ENCODE peak calls at places on chromosomes 13 and 19, in seven cellular contexts. X, U, D, Z, A, G and Q are unnamed samples.

GRCh38 chr19:329876-330275 is 14.7 kb downstream of the MIER2 start:
- DNase-seq in X (no peak), U (no peak), D (no peak), Z (no peak), A (no peak), G (no peak), Q (no peak)

GRCh38 chr19:14089662-14090508 is 666 bp downstream of the SAMD1 start:
- DNase-seq in X (peak), U (no peak), D (no peak), Z (no peak), A (peak), G (peak), Q (no peak)

GRCh38 chr13:20387441-20387971 is 138.2 kb downstream of the CRYL1 start:
- DNase-seq in X (no peak), U (no peak), D (no peak), Z (no peak), A (no peak), G (peak), Q (no peak)

GRCh38 chr19:35596366-35596999 is 10.5 kb downstream of the PMIS2 start:
- DNase-seq in X (peak), U (no peak), D (no peak), Z (no peak), A (no peak), G (no peak), Q (no peak)

GRCh38 chr19:45773384-45773783 is 4.3 kb upstream of the SIX5 start:
- DNase-seq in X (no peak), U (no peak), D (no peak), Z (no peak), A (no peak), G (no peak), Q (no peak)

GRCh38 chr13:44050450-44051063 is 170.9 kb downstream of the LACC1 start:
- DNase-seq in X (no peak), U (no peak), D (no peak), Z (no peak), A (no peak), G (peak), Q (no peak)

GRCh38 chr13:42369071-42369795 is 97.3 kb downstream of the AKAP11 start:
- DNase-seq in X (peak), U (no peak), D (no peak), Z (no peak), A (no peak), G (no peak), Q (no peak)

GRCh38 chr13:34421849-34422475 is 520.1 kb upstream of the NBEA start:
- DNase-seq in X (no peak), U (no peak), D (no peak), Z (no peak), A (no peak), G (no peak), Q (peak)

GRCh38 chr13:96011291-96011875 is 41.8 kb downstream of the UGGT2 start:
- DNase-seq in X (no peak), U (no peak), D (no peak), Z (no peak), A (no peak), G (peak), Q (no peak)

GRCh38 chr19:4678881-4679379 is 8.8 kb upstream of the MYDGF start:
- DNase-seq in X (no peak), U (no peak), D (no peak), Z (no peak), A (no peak), G (no peak), Q (no peak)

GRCh38 chr13:68719815-68720214 is 1387.8 kb upstream of the ATXN8OS start:
- DNase-seq in X (no peak), U (no peak), D (no peak), Z (no peak), A (no peak), G (no peak), Q (no peak)

GRCh38 chr13:45765464-45765863 is 63.3 kb downstream of the CBY2 start:
- DNase-seq in X (no peak), U (no peak), D (no peak), Z (no peak), A (no peak), G (peak), Q (no peak)

GRCh38 chr13:66665991-66666390 is 564.1 kb downstream of the PCDH9 start:
- DNase-seq in X (no peak), U (no peak), D (no peak), Z (no peak), A (no peak), G (peak), Q (peak)

GRCh38 chr13:80704369-80704768 is 363.4 kb upstream of the SPRY2 start:
- DNase-seq in X (no peak), U (no peak), D (no peak), Z (no peak), A (no peak), G (no peak), Q (no peak)

GRCh38 chr13:80798576-80799133 is 457.7 kb upstream of the SPRY2 start:
- DNase-seq in X (no peak), U (no peak), D (no peak), Z (no peak), A (no peak), G (no peak), Q (no peak)

GRCh38 chr19:6730153-6730804 is 7.1 kb downstream of the GPR108 start:
- DNase-seq in X (no peak), U (peak), D (peak), Z (no peak), A (no peak), G (no peak), Q (no peak)

GRCh38 chr19:4556574-4557185 is 2.8 kb downstream of the SEMA6B start:
- DNase-seq in X (no peak), U (no peak), D (no peak), Z (no peak), A (no peak), G (no peak), Q (no peak)

GRCh38 chr19:34633806-34634205 is 43.2 kb downstream of the SCGB2B2 start:
- DNase-seq in X (no peak), U (no peak), D (no peak), Z (no peak), A (no peak), G (no peak), Q (no peak)

GRCh38 chr19:11486661-11487503 is 6.0 kb upstream of the ELAVL3 start:
- DNase-seq in X (no peak), U (no peak), D (no peak), Z (no peak), A (no peak), G (no peak), Q (no peak)

GRCh38 chr13:96018135-96018534 is 35.1 kb downstream of the UGGT2 start:
- DNase-seq in X (no peak), U (no peak), D (no peak), Z (no peak), A (no peak), G (no peak), Q (no peak)

GRCh38 chr13:66461021-66461420 is 769.1 kb downstream of the PCDH9 start:
- DNase-seq in X (no peak), U (no peak), D (no peak), Z (no peak), A (no peak), G (peak), Q (no peak)

GRCh38 chr13:49444517-49445395 is 682 bp downstream of the SETDB2 start:
- DNase-seq in X (peak), U (peak), D (no peak), Z (no peak), A (peak), G (peak), Q (no peak)

GRCh38 chr13:109715902-109716301 is 70.5 kb downstream of the IRS2 start:
- DNase-seq in X (no peak), U (peak), D (peak), Z (no peak), A (peak), G (peak), Q (no peak)

GRCh38 chr19:51020988-51021651 is 1.6 kb upstream of the KLK10 start:
- DNase-seq in X (no peak), U (no peak), D (no peak), Z (no peak), A (no peak), G (peak), Q (no peak)

GRCh38 chr19:46426506-46427162 is 2.1 kb downstream of the PNMA8C start:
- DNase-seq in X (no peak), U (peak), D (no peak), Z (no peak), A (peak), G (peak), Q (no peak)

GRCh38 chr13:77333521-77334083 is 6.7 kb upstream of the MYCBP2 start:
- DNase-seq in X (no peak), U (no peak), D (no peak), Z (no peak), A (no peak), G (no peak), Q (no peak)

GRCh38 chr19:22832031-22832762 is at the start of gene ZNF723:
- DNase-seq in X (no peak), U (no peak), D (no peak), Z (no peak), A (no peak), G (no peak), Q (no peak)

GRCh38 chr19:6564393-6564792 is 26.6 kb downstream of the CD70 start:
- DNase-seq in X (no peak), U (no peak), D (no peak), Z (no peak), A (no peak), G (no peak), Q (no peak)

DNA sequence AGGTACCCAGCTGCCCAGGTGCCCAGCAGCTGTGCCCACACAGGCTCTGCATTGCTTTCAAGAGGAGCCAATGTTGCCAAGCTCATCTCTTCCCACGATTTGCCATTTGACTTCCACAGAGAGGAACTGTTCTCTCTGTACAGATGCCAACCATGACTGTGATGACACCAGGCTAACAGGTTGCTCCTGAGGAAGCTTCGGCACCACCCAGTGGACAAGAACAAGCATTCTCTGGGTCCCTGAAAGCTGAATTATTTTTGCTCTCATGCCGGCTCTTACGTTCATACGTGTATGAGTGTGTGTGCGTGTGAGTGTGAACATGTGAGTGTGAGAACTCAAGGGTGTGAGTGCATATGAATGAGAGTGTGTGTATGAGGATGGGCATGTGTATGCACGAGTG is 535.2 kb downstream of the LIG4 start:
- DNase-seq in X (no peak), U (no peak), D (no peak), Z (no peak), A (no peak), G (peak), Q (no peak)
- TF ChIP-seq CTCF in X (no peak), U (no peak), D (no peak), Z (no peak), A (no peak), G (no peak), Q (no peak)

GRCh38 chr13:112978561-112979405 is 9.8 kb downstream of the MCF2L start:
- DNase-seq in X (no peak), U (no peak), D (no peak), Z (no peak), A (no peak), G (no peak), Q (no peak)

GRCh38 chr13:112977525-112977924 is 8.5 kb downstream of the MCF2L start:
- DNase-seq in X (no peak), U (no peak), D (no peak), Z (no peak), A (no peak), G (no peak), Q (no peak)

GRCh38 chr13:112980441-112980840 is 11.4 kb downstream of the MCF2L start:
- DNase-seq in X (no peak), U (no peak), D (no peak), Z (no peak), A (no peak), G (no peak), Q (no peak)

GRCh38 chr13:112981361-112981905 is 12.4 kb downstream of the MCF2L start:
- DNase-seq in X (no peak), U (no peak), D (no peak), Z (no peak), A (no peak), G (no peak), Q (no peak)

DNA sequence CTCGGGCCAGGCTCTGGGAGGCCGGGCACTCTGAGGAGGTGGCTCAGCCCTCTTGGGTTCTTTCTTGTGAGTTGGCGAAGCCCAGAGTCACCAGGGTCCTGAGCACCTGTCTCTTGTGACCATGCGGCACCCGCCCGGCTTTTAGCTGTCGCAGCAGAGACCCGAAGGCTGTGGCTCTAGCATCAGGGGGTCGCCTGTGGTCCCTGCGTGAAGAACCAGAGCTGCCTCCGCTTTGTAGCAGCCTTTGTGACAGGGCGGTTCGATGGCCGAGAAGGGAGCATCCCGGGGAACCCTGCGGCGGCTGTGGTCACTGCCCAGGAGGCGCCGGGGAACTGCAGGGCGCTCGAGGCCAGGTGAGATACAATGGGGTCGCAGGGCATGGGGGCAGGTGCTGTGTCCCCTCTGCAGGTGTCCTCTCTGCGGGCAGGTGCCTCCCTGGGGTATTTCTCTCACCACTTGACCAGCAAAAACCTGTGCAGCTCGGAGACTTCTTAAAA is 10.4 kb downstream of the MCF2L start:
- DNase-seq in X (no peak), U (no peak), D (no peak), Z (no peak), A (no peak), G (no peak), Q (no peak)
- H3K4me3 ChIP-seq in X (no peak), U (peak), D (peak), Z (peak), A (peak), G (no peak), Q (peak)

DNA sequence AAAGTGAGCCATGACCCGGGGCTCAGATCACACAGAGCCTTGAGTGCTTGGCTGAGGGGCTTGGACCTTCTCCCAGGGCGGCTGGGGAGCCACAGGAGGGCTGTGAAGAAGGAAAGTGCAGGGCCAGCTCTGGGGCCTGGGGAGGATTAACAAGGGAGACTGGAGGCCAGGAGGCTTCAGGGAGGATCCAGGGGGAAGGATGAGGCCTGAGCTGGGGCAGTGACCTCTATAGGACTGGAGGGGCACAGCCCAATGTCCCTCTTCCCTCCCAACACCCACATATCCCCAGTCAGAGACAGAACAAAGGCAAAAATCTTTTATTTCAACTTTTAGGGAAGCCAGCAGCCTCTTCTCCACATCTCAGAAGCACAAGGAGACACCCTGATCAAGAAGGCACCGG is 4.7 kb upstream of the SLC17A7 start:
- DNase-seq in X (no peak), U (no peak), D (no peak), Z (no peak), A (no peak), G (no peak), Q (no peak)
- TF ChIP-seq CTCF in X (no peak), U (no peak), D (no peak), Z (no peak), A (no peak), G (no peak), Q (no peak)

GRCh38 chr13:99498304-99499161 is 2.7 kb upstream of the TM9SF2 start:
- DNase-seq in X (peak), U (peak), D (peak), Z (peak), A (peak), G (peak), Q (peak)

GRCh38 chr13:99500839-99501134 is 485 bp upstream of the TM9SF2 start:
- DNase-seq in X (no peak), U (no peak), D (no peak), Z (no peak), A (no peak), G (no peak), Q (no peak)

GRCh38 chr13:99501135-99501951 is at the start of gene TM9SF2:
- DNase-seq in X (peak), U (peak), D (peak), Z (peak), A (peak), G (peak), Q (peak)

GRCh38 chr13:99495478-99496321 is 5.6 kb upstream of the TM9SF2 start:
- DNase-seq in X (no peak), U (no peak), D (no peak), Z (no peak), A (no peak), G (no peak), Q (no peak)

DNA sequence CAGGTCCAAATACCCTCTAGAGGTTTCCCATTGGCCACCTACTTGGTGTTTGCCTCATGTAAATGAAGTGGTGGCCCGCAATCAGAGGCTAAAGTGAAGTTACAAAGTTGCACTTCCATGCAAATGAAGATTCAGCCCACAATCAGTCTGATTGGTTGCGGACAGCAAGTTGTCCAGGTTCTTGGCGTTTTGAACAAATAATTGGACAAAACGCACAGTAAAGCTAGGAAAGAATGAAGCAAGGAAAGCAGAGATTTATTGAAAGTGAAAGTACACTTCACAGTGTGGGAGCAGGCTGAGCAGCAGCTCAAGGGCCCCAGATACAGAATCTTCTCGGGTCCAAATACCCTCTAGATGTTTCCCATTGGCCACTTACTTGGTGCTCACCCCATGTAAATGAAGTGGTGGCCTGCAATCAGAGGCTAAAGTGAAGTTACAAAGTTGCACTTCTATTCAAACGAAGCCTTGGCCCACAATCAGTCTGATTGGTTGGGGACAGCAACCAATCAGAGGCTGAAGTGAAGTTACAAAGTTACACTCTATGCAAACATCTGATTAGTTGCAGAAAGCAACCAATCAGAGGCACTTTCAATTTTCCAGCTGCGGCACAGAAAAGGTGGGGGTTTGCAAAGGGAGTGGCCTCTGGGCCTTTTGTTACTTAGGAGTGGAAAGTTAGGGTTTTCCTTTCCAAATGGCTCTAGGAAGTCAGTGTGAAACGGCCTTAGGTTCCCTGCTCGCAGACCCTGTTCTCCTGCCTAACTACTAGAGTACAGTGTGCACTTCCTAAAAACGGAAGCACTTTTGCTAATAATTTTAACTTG is 4.7 kb upstream of the TM9SF2 start:
- DNase-seq in X (peak), U (peak), D (no peak), Z (peak), A (peak), G (peak), Q (peak)
- H3K4me3 ChIP-seq in X (peak), U (peak), D (peak), Z (peak), A (peak), G (peak), Q (peak)

GRCh38 chr19:30216453-30216852 is 155.7 kb upstream of the ZNF536 start:
- DNase-seq in X (no peak), U (no peak), D (no peak), Z (no peak), A (no peak), G (no peak), Q (no peak)

GRCh38 chr19:30215248-30215647 is 156.9 kb upstream of the ZNF536 start:
- DNase-seq in X (no peak), U (no peak), D (no peak), Z (no peak), A (no peak), G (no peak), Q (no peak)

GRCh38 chr19:30212574-30212973 is 159.6 kb upstream of the ZNF536 start:
- DNase-seq in X (no peak), U (no peak), D (no peak), Z (no peak), A (no peak), G (no peak), Q (no peak)

GRCh38 chr19:30217461-30217860 is 154.7 kb upstream of the ZNF536 start:
- DNase-seq in X (no peak), U (no peak), D (no peak), Z (no peak), A (no peak), G (no peak), Q (no peak)

GRCh38 chr19:30214651-30215051 is 157.5 kb upstream of the ZNF536 start:
- DNase-seq in X (no peak), U (no peak), D (no peak), Z (no peak), A (no peak), G (no peak), Q (no peak)
- TF ChIP-seq CTCF in X (no peak), U (no peak), D (no peak), Z (no peak), A (no peak), G (no peak), Q (no peak)

DNA sequence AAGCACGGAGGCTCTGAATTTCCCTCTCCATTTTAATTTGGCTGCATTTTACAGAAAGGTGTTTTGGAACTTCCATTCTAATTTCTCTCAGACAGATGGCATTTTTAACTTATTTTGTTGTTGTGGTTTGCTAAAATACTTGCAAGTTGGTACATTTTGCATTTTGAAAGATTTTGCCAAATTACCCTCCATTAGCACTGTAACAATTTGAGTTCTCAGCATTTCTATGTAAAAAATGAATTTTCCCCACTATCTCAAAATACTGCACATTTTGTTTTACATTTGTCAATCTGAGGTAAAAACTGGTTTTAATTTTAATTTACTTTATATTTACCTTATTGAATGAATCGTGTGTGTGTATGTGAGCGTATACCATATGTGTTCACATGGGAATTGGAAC is 7.0 kb upstream of the HNRNPL start:
- DNase-seq in X (no peak), U (no peak), D (no peak), Z (no peak), A (no peak), G (no peak), Q (no peak)
- H3K4me3 ChIP-seq in X (peak), U (no peak), D (no peak), Z (no peak), A (no peak), G (no peak), Q (no peak)

GRCh38 chr13:23087884-23088283 is 92.9 kb upstream of the SGCG start:
- DNase-seq in X (no peak), U (no peak), D (no peak), Z (no peak), A (no peak), G (peak), Q (no peak)
- TF ChIP-seq CTCF in X (peak), U (no peak), D (no peak), Z (no peak), A (peak), G (peak), Q (no peak)